ENCODE peak calls at places on chromosomes 1 and 21, in seven cellular contexts. O is transverse colon, J is esophagus muscularis mucosa, L is stomach, W is ovary, N is GM12878, E is tibial nerve. I is an unnamed sample.
A peak's percentile ranks its signal among the peaks of the same experiment; 100 is the strongest.

GRCh38 chr1:155912056-155912536 is 947 bp upstream of the RIT1 start:
- DNase-seq in W (no peak), O (no peak), E (no peak), L (peak; percentile 44), N (no peak), J (no peak), I (no peak)

GRCh38 chr1:50181027-50181663 is 72.4 kb downstream of the ELAVL4 start:
- DNase-seq in E (no peak), N (no peak), O (no peak), L (no peak), J (no peak), W (no peak), I (no peak)

GRCh38 chr1:89821322-89822108 is 683 bp downstream of the LRRC8D start:
- DNase-seq in O (peak; percentile 73), E (no peak), W (peak; percentile 46), N (no peak), J (no peak), L (peak; percentile 55), I (peak; percentile 70)

GRCh38 chr1:13583592-13583963 is at the start of gene PDPN:
- DNase-seq in E (no peak), N (no peak), W (peak; percentile 91), O (peak; percentile 18), L (no peak), J (no peak), I (peak; percentile 79)

GRCh38 chr1:208652300-208653160 is 408.3 kb upstream of the PLXNA2 start:
- DNase-seq in N (peak; percentile 8), J (no peak), O (peak; percentile 53), E (no peak), L (peak; percentile 50), W (no peak), I (peak; percentile 69)

GRCh38 chr1:147389532-147390184 is 147.2 kb downstream of the CHD1L start:
- DNase-seq in L (no peak), N (no peak), E (no peak), W (no peak), J (no peak), O (no peak), I (no peak)

GRCh38 chr1:56297948-56298347 is 281.4 kb downstream of the PLPP3 start:
- DNase-seq in O (no peak), E (no peak), W (no peak), N (no peak), J (no peak), L (no peak), I (no peak)

GRCh38 chr1:36481771-36482723 is 666 bp downstream of the CSF3R start:
- DNase-seq in N (no peak), W (no peak), E (no peak), O (no peak), L (no peak), J (no peak), I (peak; percentile 37)

GRCh38 chr21:37159053-37159776 is 86.2 kb downstream of the TTC3 start:
- DNase-seq in J (no peak), E (no peak), L (no peak), W (no peak), O (no peak), N (peak; percentile 42), I (no peak)

GRCh38 chr1:232627645-232628334 is 2.1 kb downstream of the SIPA1L2 start:
- DNase-seq in J (no peak), W (no peak), N (no peak), O (no peak), E (no peak), L (no peak), I (no peak)

GRCh38 chr1:31763671-31764306 is 351 bp downstream of the ADGRB2 start:
- DNase-seq in N (no peak), W (no peak), O (no peak), L (no peak), J (no peak), E (no peak), I (no peak)

GRCh38 chr1:15902882-15903281 is 55.4 kb downstream of the SPEN start:
- DNase-seq in N (no peak), W (no peak), E (no peak), L (no peak), O (no peak), J (no peak), I (no peak)

GRCh38 chr1:94646151-94646643 is 104.6 kb upstream of the F3 start:
- DNase-seq in L (no peak), J (no peak), W (no peak), E (no peak), O (no peak), N (no peak), I (no peak)

GRCh38 chr1:25486602-25487001 is 55.9 kb downstream of the MACO1 start:
- DNase-seq in O (no peak), J (no peak), E (no peak), L (no peak), W (no peak), N (no peak), I (no peak)

GRCh38 chr1:188027613-188028012 is 1198.9 kb downstream of the PLA2G4A start:
- DNase-seq in N (peak; percentile 44), E (no peak), L (no peak), W (no peak), J (no peak), O (no peak), I (no peak)
- TF ChIP-seq EP300 in N (no peak), E (peak; percentile 38), L (no peak), W (no peak), J (no peak), O (no peak), I (no peak)

DNA sequence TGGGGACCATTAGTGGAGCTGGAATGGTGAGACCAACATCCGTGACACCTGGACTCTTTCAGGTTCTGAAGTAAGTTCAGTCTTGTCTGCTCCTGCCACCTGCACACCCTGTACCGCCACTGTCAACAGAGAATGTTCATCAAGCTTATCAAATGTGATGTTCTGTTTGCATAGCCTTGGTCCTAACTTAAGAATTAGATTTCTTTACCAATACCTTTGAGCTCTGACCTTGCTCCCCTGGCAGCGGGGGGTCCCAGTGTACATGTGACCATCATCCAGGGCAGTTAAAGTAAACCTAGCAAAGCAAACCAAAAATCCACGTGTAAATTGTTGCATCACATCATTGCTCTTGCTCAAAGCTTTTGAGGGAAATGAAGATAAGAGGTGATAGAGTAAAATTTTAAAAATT is 14.5 kb downstream of the SLC25A33 start:
- DNase-seq in O (no peak), E (no peak), W (no peak), J (no peak), N (no peak), L (no peak), I (peak; percentile 2)
- TF ChIP-seq POLR2A in O (no peak), E (no peak), W (no peak), J (no peak), N (no peak), L (no peak), I (no peak)

DNA sequence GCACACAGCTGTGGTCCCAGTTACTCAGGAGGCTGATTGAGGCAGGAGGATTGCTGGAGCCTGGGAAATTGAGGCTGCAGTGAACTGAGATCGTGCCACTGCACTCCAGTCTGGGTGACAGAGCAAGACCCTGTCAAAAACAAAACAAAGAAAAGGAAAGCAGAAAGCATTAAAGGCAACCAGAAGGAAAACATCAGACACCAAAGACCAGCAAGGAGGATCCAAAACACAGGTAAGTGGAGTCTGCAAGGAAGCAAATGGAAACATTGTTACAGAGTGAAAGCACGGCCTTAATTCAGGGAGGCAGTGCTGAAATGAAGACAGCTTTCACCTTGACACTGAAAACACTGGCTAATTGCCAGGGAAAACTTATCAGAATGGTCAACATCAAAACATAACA is 40.8 kb downstream of the CFAP74 start:
- DNase-seq in J (no peak), N (no peak), E (no peak), W (no peak), O (no peak), L (no peak), I (no peak)
- H3K27me3 ChIP-seq in J (peaks cover 27% of the 10 kb centered on the region), N (no peaks in the 10 kb centered on the region), E (peaks cover 2% of the 10 kb centered on the region), W (no peaks in the 10 kb centered on the region), O (peaks cover 80% of the 10 kb centered on the region), L (peaks cover 87% of the 10 kb centered on the region), I (peaks cover 65% of the 10 kb centered on the region)

GRCh38 chr1:153635872-153636271 is 2.0 kb downstream of the CHTOP start:
- DNase-seq in W (no peak), J (no peak), L (no peak), O (no peak), E (no peak), N (no peak), I (no peak)

GRCh38 chr1:153636312-153636711 is 2.4 kb downstream of the CHTOP start:
- DNase-seq in O (no peak), E (no peak), L (no peak), N (no peak), W (peak; percentile 1), J (no peak), I (no peak)

GRCh38 chr1:153633161-153633746 is 612 bp upstream of the CHTOP start:
- DNase-seq in L (peak; percentile 50), J (no peak), W (peak; percentile 62), E (no peak), O (peak; percentile 61), N (no peak), I (no peak)

GRCh38 chr1:153631047-153632022 is 2.5 kb upstream of the CHTOP start:
- DNase-seq in J (no peak), O (no peak), N (no peak), E (no peak), W (peak; percentile 26), L (no peak), I (no peak)

DNA sequence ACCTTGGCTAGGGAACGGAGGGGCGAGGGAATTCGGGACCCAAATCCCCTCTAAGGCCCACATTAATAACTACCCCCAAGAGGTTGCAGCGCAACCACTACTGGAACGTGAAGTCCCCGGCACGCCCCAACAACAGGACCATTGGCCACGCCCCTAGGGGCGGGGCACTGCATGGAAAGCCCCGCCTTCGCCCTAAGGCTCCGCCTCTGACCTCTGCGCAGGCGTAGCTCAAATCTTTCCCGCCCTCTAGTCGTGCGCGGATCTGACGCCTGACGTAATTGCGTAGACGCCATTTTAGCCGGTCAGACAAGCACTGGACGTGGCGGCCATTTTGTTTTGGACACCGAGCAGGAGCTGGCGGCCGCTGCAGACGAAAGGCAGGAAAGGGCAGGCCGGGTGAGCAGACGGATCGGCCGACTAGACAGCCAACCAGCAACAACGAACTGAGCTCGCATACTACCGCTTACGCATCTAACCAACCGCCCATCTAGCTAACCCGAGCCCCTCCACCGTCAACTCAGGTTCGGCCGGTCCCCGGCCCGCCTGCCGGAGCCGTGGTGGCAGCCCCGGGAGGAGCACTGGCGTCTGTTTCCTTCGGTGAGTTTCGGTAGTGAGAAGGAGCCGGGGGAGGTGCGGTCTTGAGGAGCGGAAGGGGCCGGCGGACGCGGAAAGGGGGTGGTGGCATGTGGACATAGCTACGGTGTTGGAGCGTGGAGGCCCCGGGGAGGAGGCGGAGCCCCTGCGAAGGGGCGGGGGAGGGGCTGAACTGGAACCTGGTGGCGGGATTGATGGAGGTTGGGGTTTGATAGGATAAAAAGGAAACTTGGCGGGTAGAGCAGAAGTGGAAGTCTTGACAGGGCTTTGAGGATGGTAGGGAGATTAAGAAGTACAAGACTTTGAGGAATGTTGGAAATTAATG is at the start of gene CHTOP:
- DNase-seq in J (peak; percentile 99), L (peak; percentile 99), O (peak; percentile 99), W (peak; percentile 99), N (peak; percentile 95), E (peak; percentile 98), I (peak; percentile 99)
- TF ChIP-seq EP300 in J (no peak), L (peak; percentile 52), O (no peak), W (no peak), N (no peak), E (peak; percentile 97), I (peak; percentile 11)

GRCh38 chr21:16587141-16587570 is 857.4 kb downstream of the USP25 start:
- DNase-seq in L (peak; percentile 60), N (no peak), O (peak; percentile 60), E (peak; percentile 30), J (no peak), W (peak; percentile 50), I (peak; percentile 69)
- TF ChIP-seq POLR2A in L (no peak), N (no peak), O (no peak), E (no peak), J (no peak), W (no peak), I (no peak)